ENCODE peak calls at places on chromosomes 1 and 21, in six cellular contexts. D, S, W, Z, B and K are unnamed samples. For H3K4me1, the result is how much of the 10 kb centered on the place peaks cover.

GRCh38 chr1:3261007-3261968 is 192.3 kb downstream of the PRDM16 start:
- DNase-seq in S (no peak), Z (peak), D (no peak), W (no peak), B (no peak), K (no peak)

GRCh38 chr1:169523904-169524303 is 38.2 kb upstream of the SLC19A2 start:
- DNase-seq in D (no peak), W (no peak), S (no peak), Z (no peak), B (no peak), K (no peak)

GRCh38 chr1:45722809-45723208 is 27.6 kb downstream of the IPP start:
- DNase-seq in B (no peak), D (no peak), Z (no peak), S (no peak), W (no peak), K (no peak)

GRCh38 chr1:57752847-57753246 is 329.0 kb upstream of the DAB1 start:
- DNase-seq in W (no peak), S (no peak), Z (no peak), B (no peak), D (no peak), K (no peak)

GRCh38 chr21:21547368-21547953 is 549.3 kb downstream of the NCAM2 start:
- DNase-seq in B (no peak), D (no peak), S (no peak), W (no peak), Z (no peak), K (no peak)

GRCh38 chr1:88175631-88176226 is 508.3 kb upstream of the PKN2 start:
- DNase-seq in S (no peak), D (no peak), Z (peak), B (peak), W (no peak), K (peak)

GRCh38 chr1:94481473-94481933 is 60.1 kb downstream of the F3 start:
- DNase-seq in D (peak), S (no peak), Z (peak), B (peak), W (peak), K (peak)

GRCh38 chr1:55724551-55725325 is 509.6 kb upstream of the USP24 start:
- DNase-seq in B (peak), W (no peak), D (no peak), Z (no peak), S (no peak), K (no peak)

GRCh38 chr1:118753976-118754375 is 234.2 kb downstream of the TBX15 start:
- DNase-seq in D (no peak), S (no peak), W (no peak), Z (no peak), B (no peak), K (no peak)

GRCh38 chr1:227429447-227430359 is 111.4 kb upstream of the CDC42BPA start:
- DNase-seq in Z (no peak), B (peak), W (no peak), S (no peak), D (no peak), K (no peak)

GRCh38 chr1:192477630-192478029 is 97.9 kb upstream of the RGS1 start:
- DNase-seq in Z (no peak), D (no peak), W (no peak), B (peak), S (no peak), K (no peak)

GRCh38 chr1:197841158-197841557 is 61.3 kb upstream of the C1orf53 start:
- DNase-seq in D (no peak), B (no peak), S (no peak), W (no peak), Z (no peak), K (no peak)

GRCh38 chr1:198701766-198702539 is 63.1 kb downstream of the PTPRC start:
- DNase-seq in B (no peak), W (no peak), S (no peak), Z (no peak), D (no peak), K (no peak)

GRCh38 chr1:14924012-14924452 is 229.5 kb upstream of the TMEM51 start:
- DNase-seq in B (peak), Z (peak), S (peak), W (no peak), D (peak), K (peak)

GRCh38 chr1:51331206-51332100 is 1.1 kb upstream of the TTC39A start:
- DNase-seq in B (peak), Z (peak), S (no peak), W (no peak), D (no peak), K (peak)

GRCh38 chr1:8731162-8731561 is 86.3 kb downstream of the RERE start:
- DNase-seq in D (no peak), Z (no peak), W (no peak), B (no peak), S (no peak), K (no peak)

GRCh38 chr1:196393742-196394141 is 214.5 kb downstream of the KCNT2 start:
- DNase-seq in B (no peak), D (no peak), Z (peak), W (peak), S (no peak), K (no peak)

GRCh38 chr1:160707171-160708109 is 4.2 kb downstream of the CD48 start:
- DNase-seq in W (no peak), D (no peak), Z (no peak), B (no peak), S (no peak), K (no peak)

GRCh38 chr1:53395671-53396215 is 63.5 kb upstream of the DMRTB1 start:
- DNase-seq in S (peak), Z (no peak), D (no peak), B (no peak), W (no peak), K (no peak)

GRCh38 chr1:15764890-15765289 is 6.3 kb downstream of the FBLIM1 start:
- DNase-seq in D (no peak), Z (no peak), B (no peak), W (no peak), S (no peak), K (no peak)

GRCh38 chr1:160795951-160796383 is at the start of gene LY9:
- DNase-seq in S (peak), D (no peak), Z (no peak), B (no peak), W (peak), K (peak)

GRCh38 chr1:183098349-183098748 is 75.1 kb downstream of the LAMC1 start:
- DNase-seq in B (no peak), S (no peak), Z (no peak), D (no peak), W (no peak), K (no peak)
- H3K27ac ChIP-seq in B (no peak), S (no peak), Z (no peak), D (peak), W (peak), K (peak)

DNA sequence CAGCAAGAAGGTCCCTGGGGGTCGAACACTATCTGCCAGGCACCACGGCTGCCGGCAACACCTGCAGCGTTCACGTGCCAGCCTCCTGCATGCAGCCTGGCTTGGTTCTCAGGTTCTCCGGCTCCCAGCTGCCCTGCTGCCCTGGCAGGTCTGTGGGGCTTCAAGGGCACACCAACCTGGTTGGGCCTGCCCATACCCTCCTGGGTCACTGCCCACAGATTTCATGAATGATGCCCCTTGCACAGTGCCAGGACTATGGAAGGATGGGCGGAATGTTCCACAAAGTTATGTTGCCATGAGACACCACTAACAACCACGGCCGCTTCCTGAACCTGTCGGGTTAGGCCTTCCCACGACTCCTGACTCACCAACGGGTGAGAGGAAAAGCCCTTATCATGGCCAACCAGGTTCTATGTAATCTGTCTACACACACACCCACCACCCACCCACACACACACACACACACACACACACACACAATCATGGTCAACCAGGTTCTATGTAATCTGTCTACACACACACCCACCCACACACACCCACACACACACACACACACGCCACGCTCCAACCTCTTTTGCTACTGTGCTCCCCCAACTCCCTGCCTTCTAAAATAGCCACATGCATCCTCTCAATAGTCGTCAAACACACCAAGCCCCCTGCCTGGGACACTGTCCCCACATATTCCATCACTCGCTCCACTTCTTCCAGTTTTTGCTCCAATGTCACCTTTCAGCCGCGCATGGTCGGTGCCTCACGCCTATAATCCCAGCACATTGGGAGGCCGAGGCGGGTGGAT is 32.2 kb downstream of the HSPG2 start:
- DNase-seq in W (no peak), D (peak), B (peak), S (no peak), Z (peak), K (peak)
- TF ChIP-seq POLR2A in W (no peak), D (no peak), B (no peak), S (no peak), Z (peak), K (peak)

GRCh38 chr21:31711326-31711725 is 20.6 kb downstream of the SCAF4 start:
- DNase-seq in B (no peak), Z (no peak), S (no peak), W (no peak), D (no peak), K (no peak)
- H3K4me1 ChIP-seq in B (half or more), Z (half or more), S (under half), W (under half), D (under half), K (under half)

DNA sequence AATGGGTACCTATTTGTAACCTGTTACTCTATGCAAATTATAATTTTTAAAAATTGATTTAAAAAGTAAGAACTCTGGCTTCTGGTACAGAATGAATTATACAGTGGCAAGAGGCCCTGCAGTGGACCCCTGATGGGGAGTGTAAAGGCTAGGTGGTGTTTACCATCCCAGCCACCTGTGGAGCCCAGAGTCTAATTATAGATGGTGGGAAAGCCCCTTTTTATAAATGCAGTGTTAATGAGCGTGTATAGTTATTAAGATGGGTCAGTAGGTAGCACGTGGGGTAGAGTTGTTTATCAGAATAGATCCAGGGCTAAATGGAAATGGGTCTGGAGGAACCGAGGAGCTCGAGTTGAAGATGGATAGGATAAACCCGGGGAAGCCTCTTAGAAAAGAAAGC is 13.9 kb upstream of the PRELP start:
- DNase-seq in B (no peak), Z (no peak), D (no peak), W (no peak), S (no peak), K (no peak)
- H3K27ac ChIP-seq in B (no peak), Z (no peak), D (peak), W (no peak), S (no peak), K (no peak)

GRCh38 chr1:111505641-111506119 is 2.2 kb upstream of the ADORA3 start:
- DNase-seq in B (no peak), Z (no peak), D (no peak), S (peak), W (no peak), K (peak)
- TF ChIP-seq POLR2A in B (no peak), Z (peak), D (no peak), S (no peak), W (no peak), K (peak)

GRCh38 chr1:157177701-157178380 is 39.6 kb upstream of the ETV3 start:
- DNase-seq in D (no peak), Z (no peak), W (no peak), B (no peak), S (no peak), K (no peak)
- H3K4me1 ChIP-seq in D (under half), Z (under half), W (under half), B (under half), S (under half), K (under half)

GRCh38 chr1:156119503-156120209 is 5.1 kb downstream of the LMNA start:
- DNase-seq in S (no peak), D (peak), Z (peak), B (no peak), W (no peak), K (peak)
- H3K27ac ChIP-seq in S (no peak), D (peak), Z (peak), B (peak), W (peak), K (peak)

GRCh38 chr1:155261888-155262673 is at the start of gene SCAMP3:
- DNase-seq in D (peak), S (peak), W (peak), Z (peak), B (peak), K (peak)
- TF ChIP-seq POLR2A in D (peak), S (peak), W (peak), Z (peak), B (peak), K (peak)